ENCODE peak calls at places on chromosome X, in four cellular contexts. One of them, this sample, is unnamed.

GRCh38 chrX:48913605-48914366 is 2.3 kb upstream of the SLC35A2 start:
- DNase-seq in neuronal stem cell: no peak
- DNase-seq in heart left ventricle: no peak
- DNase-seq in CD4-positive, CD25-positive, alpha-beta regulatory T cell: peak; percentile 21
- DNase-seq in this sample: no peak

GRCh38 chrX:150086371-150086770 is 148.1 kb upstream of the EOLA2 start:
- DNase-seq in neuronal stem cell: no peak
- DNase-seq in heart left ventricle: no peak
- DNase-seq in CD4-positive, CD25-positive, alpha-beta regulatory T cell: no peak
- DNase-seq in this sample: no peak

GRCh38 chrX:38991656-38992558 is 190.6 kb downstream of the MID1IP1 start:
- DNase-seq in neuronal stem cell: no peak
- DNase-seq in heart left ventricle: no peak
- DNase-seq in CD4-positive, CD25-positive, alpha-beta regulatory T cell: no peak
- DNase-seq in this sample: no peak

GRCh38 chrX:30735839-30736238 is 82.6 kb downstream of the GK start:
- DNase-seq in neuronal stem cell: peak; percentile 41
- DNase-seq in heart left ventricle: no peak
- DNase-seq in CD4-positive, CD25-positive, alpha-beta regulatory T cell: peak; percentile 81
- DNase-seq in this sample: no peak

GRCh38 chrX:119757979-119758681 is at the start of gene SOWAHD:
- DNase-seq in neuronal stem cell: no peak
- DNase-seq in heart left ventricle: no peak
- DNase-seq in CD4-positive, CD25-positive, alpha-beta regulatory T cell: peak; percentile 20
- DNase-seq in this sample: peak; percentile 69

GRCh38 chrX:63761639-63762038 is 23.4 kb downstream of the ARHGEF9 start:
- DNase-seq in neuronal stem cell: no peak
- DNase-seq in heart left ventricle: no peak
- DNase-seq in CD4-positive, CD25-positive, alpha-beta regulatory T cell: peak; percentile 29
- DNase-seq in this sample: no peak

GRCh38 chrX:143754183-143754582 is 33.6 kb upstream of the SPANXN2 start:
- DNase-seq in neuronal stem cell: no peak
- DNase-seq in heart left ventricle: no peak
- DNase-seq in CD4-positive, CD25-positive, alpha-beta regulatory T cell: no peak
- DNase-seq in this sample: no peak

GRCh38 chrX:149491812-149492211 is 13.3 kb downstream of the IDS start:
- DNase-seq in neuronal stem cell: no peak
- DNase-seq in heart left ventricle: no peak
- DNase-seq in CD4-positive, CD25-positive, alpha-beta regulatory T cell: no peak
- DNase-seq in this sample: no peak

GRCh38 chrX:65635371-65635770 is 32.1 kb upstream of the MSN start:
- DNase-seq in neuronal stem cell: no peak
- DNase-seq in heart left ventricle: peak; percentile 36
- DNase-seq in CD4-positive, CD25-positive, alpha-beta regulatory T cell: no peak
- DNase-seq in this sample: peak; percentile 66

GRCh38 chrX:153944140-153944799 is at the start of gene RENBP:
- DNase-seq in neuronal stem cell: no peak
- DNase-seq in heart left ventricle: peak; percentile 63
- DNase-seq in CD4-positive, CD25-positive, alpha-beta regulatory T cell: peak; percentile 62
- DNase-seq in this sample: peak; percentile 68

GRCh38 chrX:119453202-119453601 is 15.0 kb upstream of the SLC25A5 start:
- DNase-seq in neuronal stem cell: no peak
- DNase-seq in heart left ventricle: no peak
- DNase-seq in CD4-positive, CD25-positive, alpha-beta regulatory T cell: no peak
- DNase-seq in this sample: no peak

GRCh38 chrX:69293776-69294601 is 128.7 kb upstream of the PJA1 start:
- DNase-seq in neuronal stem cell: no peak
- DNase-seq in heart left ventricle: no peak
- DNase-seq in CD4-positive, CD25-positive, alpha-beta regulatory T cell: no peak
- DNase-seq in this sample: no peak

GRCh38 chrX:132855760-132856341 is 102.6 kb downstream of the HS6ST2 start:
- DNase-seq in neuronal stem cell: no peak
- DNase-seq in heart left ventricle: no peak
- DNase-seq in CD4-positive, CD25-positive, alpha-beta regulatory T cell: peak; percentile 23
- DNase-seq in this sample: no peak

GRCh38 chrX:150899191-150899757 is 806 bp upstream of the CD99L2 start:
- DNase-seq in neuronal stem cell: no peak
- DNase-seq in heart left ventricle: peak; percentile 39
- DNase-seq in CD4-positive, CD25-positive, alpha-beta regulatory T cell: peak; percentile 62
- DNase-seq in this sample: peak; percentile 65

GRCh38 chrX:4239650-4240540 is 526.4 kb upstream of the PRKX start:
- DNase-seq in neuronal stem cell: no peak
- DNase-seq in heart left ventricle: no peak
- DNase-seq in CD4-positive, CD25-positive, alpha-beta regulatory T cell: peak; percentile 5
- DNase-seq in this sample: no peak

GRCh38 chrX:28591542-28591941 is 4.3 kb downstream of the IL1RAPL1 start:
- DNase-seq in neuronal stem cell: no peak
- DNase-seq in heart left ventricle: no peak
- DNase-seq in CD4-positive, CD25-positive, alpha-beta regulatory T cell: no peak
- DNase-seq in this sample: no peak

GRCh38 chrX:79415056-79415455 is 47.9 kb upstream of the ITM2A start:
- DNase-seq in neuronal stem cell: no peak
- DNase-seq in heart left ventricle: no peak
- DNase-seq in CD4-positive, CD25-positive, alpha-beta regulatory T cell: no peak
- DNase-seq in this sample: no peak

GRCh38 chrX:10296581-10296980 is 139.8 kb downstream of the CLCN4 start:
- DNase-seq in neuronal stem cell: no peak
- DNase-seq in heart left ventricle: no peak
- DNase-seq in CD4-positive, CD25-positive, alpha-beta regulatory T cell: no peak
- DNase-seq in this sample: no peak

GRCh38 chrX:57083143-57083542 is 38.2 kb downstream of the SPIN2B start:
- DNase-seq in neuronal stem cell: no peak
- DNase-seq in heart left ventricle: no peak
- DNase-seq in CD4-positive, CD25-positive, alpha-beta regulatory T cell: no peak
- DNase-seq in this sample: no peak

GRCh38 chrX:44945736-44946135 is 72.7 kb downstream of the KDM6A start:
- DNase-seq in neuronal stem cell: no peak
- DNase-seq in heart left ventricle: no peak
- DNase-seq in CD4-positive, CD25-positive, alpha-beta regulatory T cell: peak; percentile 28
- DNase-seq in this sample: no peak

GRCh38 chrX:154458954-154459829 is 1.1 kb downstream of the PLXNA3 start:
- DNase-seq in neuronal stem cell: no peak
- DNase-seq in heart left ventricle: peak; percentile 55
- DNase-seq in CD4-positive, CD25-positive, alpha-beta regulatory T cell: peak; percentile 41
- DNase-seq in this sample: peak; percentile 41

GRCh38 chrX:141133272-141133671 is 43.7 kb downstream of the LDOC1 start:
- DNase-seq in neuronal stem cell: no peak
- DNase-seq in heart left ventricle: no peak
- DNase-seq in CD4-positive, CD25-positive, alpha-beta regulatory T cell: no peak
- DNase-seq in this sample: no peak

GRCh38 chrX:42119076-42119475 is 195.7 kb upstream of the CASK start:
- DNase-seq in neuronal stem cell: no peak
- DNase-seq in heart left ventricle: no peak
- DNase-seq in CD4-positive, CD25-positive, alpha-beta regulatory T cell: no peak
- DNase-seq in this sample: no peak

GRCh38 chrX:57900961-57901360 is 9.3 kb downstream of the ZXDA start:
- DNase-seq in neuronal stem cell: no peak
- DNase-seq in heart left ventricle: no peak
- DNase-seq in CD4-positive, CD25-positive, alpha-beta regulatory T cell: no peak
- DNase-seq in this sample: no peak

GRCh38 chrX:55489315-55490009 is at the start of gene USP51:
- DNase-seq in neuronal stem cell: peak; percentile 42
- DNase-seq in heart left ventricle: peak; percentile 42
- DNase-seq in CD4-positive, CD25-positive, alpha-beta regulatory T cell: peak; percentile 15
- DNase-seq in this sample: peak; percentile 67

GRCh38 chrX:2917767-2918166 is 11.4 kb downstream of the ARSD start:
- DNase-seq in neuronal stem cell: no peak
- DNase-seq in heart left ventricle: no peak
- DNase-seq in CD4-positive, CD25-positive, alpha-beta regulatory T cell: no peak
- DNase-seq in this sample: no peak

GRCh38 chrX:132954323-132954722 is 4.1 kb downstream of the HS6ST2 start:
- DNase-seq in neuronal stem cell: no peak
- DNase-seq in heart left ventricle: no peak
- DNase-seq in CD4-positive, CD25-positive, alpha-beta regulatory T cell: no peak
- DNase-seq in this sample: no peak

GRCh38 chrX:30865020-30865419 is 24.0 kb downstream of the TAB3 start:
- DNase-seq in neuronal stem cell: no peak
- DNase-seq in heart left ventricle: no peak
- DNase-seq in CD4-positive, CD25-positive, alpha-beta regulatory T cell: peak; percentile 9
- DNase-seq in this sample: no peak

GRCh38 chrX:10630320-10630719 is 9.9 kb upstream of the MID1 start:
- DNase-seq in neuronal stem cell: no peak
- DNase-seq in heart left ventricle: no peak
- DNase-seq in CD4-positive, CD25-positive, alpha-beta regulatory T cell: no peak
- DNase-seq in this sample: no peak

GRCh38 chrX:119481218-119481875 is 13.1 kb downstream of the SLC25A5 start:
- DNase-seq in neuronal stem cell: no peak
- DNase-seq in heart left ventricle: peak; percentile 40
- DNase-seq in CD4-positive, CD25-positive, alpha-beta regulatory T cell: no peak
- DNase-seq in this sample: no peak

GRCh38 chrX:29661290-29661689 is 554.1 kb upstream of the MAGEB2 start:
- DNase-seq in neuronal stem cell: no peak
- DNase-seq in heart left ventricle: no peak
- DNase-seq in CD4-positive, CD25-positive, alpha-beta regulatory T cell: no peak
- DNase-seq in this sample: no peak

GRCh38 chrX:72371405-72371804 is 65.7 kb upstream of the CITED1 start:
- DNase-seq in neuronal stem cell: no peak
- DNase-seq in heart left ventricle: no peak
- DNase-seq in CD4-positive, CD25-positive, alpha-beta regulatory T cell: no peak
- DNase-seq in this sample: no peak

GRCh38 chrX:154457491-154458115 is 478 bp upstream of the PLXNA3 start:
- DNase-seq in neuronal stem cell: no peak
- DNase-seq in heart left ventricle: no peak
- DNase-seq in CD4-positive, CD25-positive, alpha-beta regulatory T cell: peak; percentile 71
- DNase-seq in this sample: no peak

GRCh38 chrX:145825896-145826295 is 8.3 kb downstream of the SLITRK2 start:
- DNase-seq in neuronal stem cell: no peak
- DNase-seq in heart left ventricle: no peak
- DNase-seq in CD4-positive, CD25-positive, alpha-beta regulatory T cell: peak; percentile 1
- DNase-seq in this sample: no peak

GRCh38 chrX:20330545-20330944 is 63.8 kb upstream of the RPS6KA3 start:
- DNase-seq in neuronal stem cell: no peak
- DNase-seq in heart left ventricle: no peak
- DNase-seq in CD4-positive, CD25-positive, alpha-beta regulatory T cell: no peak
- DNase-seq in this sample: no peak

GRCh38 chrX:121958886-121959285 is 911.5 kb downstream of the GLUD2 start:
- DNase-seq in neuronal stem cell: no peak
- DNase-seq in heart left ventricle: no peak
- DNase-seq in CD4-positive, CD25-positive, alpha-beta regulatory T cell: no peak
- DNase-seq in this sample: no peak

GRCh38 chrX:44898411-44899221 is 25.6 kb downstream of the KDM6A start:
- DNase-seq in neuronal stem cell: no peak
- DNase-seq in heart left ventricle: no peak
- DNase-seq in CD4-positive, CD25-positive, alpha-beta regulatory T cell: peak; percentile 42
- DNase-seq in this sample: no peak

GRCh38 chrX:69095260-69095659 is 70.0 kb downstream of the PJA1 start:
- DNase-seq in neuronal stem cell: no peak
- DNase-seq in heart left ventricle: no peak
- DNase-seq in CD4-positive, CD25-positive, alpha-beta regulatory T cell: no peak
- DNase-seq in this sample: no peak

GRCh38 chrX:123083924-123084323 is 100.2 kb upstream of the GRIA3 start:
- DNase-seq in neuronal stem cell: no peak
- DNase-seq in heart left ventricle: no peak
- DNase-seq in CD4-positive, CD25-positive, alpha-beta regulatory T cell: no peak
- DNase-seq in this sample: no peak

GRCh38 chrX:151505796-151506195 is 57.7 kb upstream of the PASD1 start:
- DNase-seq in neuronal stem cell: no peak
- DNase-seq in heart left ventricle: peak; percentile 28
- DNase-seq in CD4-positive, CD25-positive, alpha-beta regulatory T cell: peak; percentile 29
- DNase-seq in this sample: no peak

GRCh38 chrX:107440187-107440586 is 9.3 kb upstream of the FRMPD3 start:
- DNase-seq in neuronal stem cell: no peak
- DNase-seq in heart left ventricle: no peak
- DNase-seq in CD4-positive, CD25-positive, alpha-beta regulatory T cell: no peak
- DNase-seq in this sample: no peak
- H3K4me1 ChIP-seq in neuronal stem cell: no peaks in the 10 kb centered on the region
- H3K4me1 ChIP-seq in heart left ventricle: no peaks in the 10 kb centered on the region
- H3K4me1 ChIP-seq in CD4-positive, CD25-positive, alpha-beta regulatory T cell: no peaks in the 10 kb centered on the region
- H3K4me1 ChIP-seq in this sample: no peaks in the 10 kb centered on the region

DNA sequence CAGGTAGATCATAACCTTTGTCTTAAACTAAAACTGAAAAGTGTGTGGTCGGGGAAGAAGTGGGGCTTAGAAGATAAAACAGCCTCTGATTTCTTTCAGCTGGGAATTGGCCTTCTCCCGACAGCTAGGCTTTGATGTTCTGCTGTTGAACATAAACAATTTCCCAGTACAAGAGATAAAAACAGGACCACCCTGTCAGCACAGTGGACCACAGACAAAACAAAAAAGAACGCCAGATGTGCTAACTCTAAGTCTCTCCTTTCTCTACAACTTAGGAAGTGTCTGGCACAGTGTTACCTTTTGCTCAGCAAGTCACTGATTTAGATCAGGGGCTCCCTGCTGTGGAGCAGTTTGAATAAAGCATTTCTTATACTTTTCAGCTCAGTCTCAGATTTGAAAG is 87.5 kb upstream of the UXT start:
- DNase-seq in neuronal stem cell: no peak
- DNase-seq in heart left ventricle: no peak
- DNase-seq in CD4-positive, CD25-positive, alpha-beta regulatory T cell: no peak
- DNase-seq in this sample: no peak
- H3K9me3 ChIP-seq in neuronal stem cell: no peaks in the 10 kb centered on the region
- H3K9me3 ChIP-seq in heart left ventricle: no peaks in the 10 kb centered on the region
- H3K9me3 ChIP-seq in CD4-positive, CD25-positive, alpha-beta regulatory T cell: no peaks in the 10 kb centered on the region
- H3K9me3 ChIP-seq in this sample: no peaks in the 10 kb centered on the region

GRCh38 chrX:33434256-33435092 is 223.1 kb upstream of the DMD start:
- DNase-seq in neuronal stem cell: peak; percentile 57
- DNase-seq in heart left ventricle: no peak
- DNase-seq in CD4-positive, CD25-positive, alpha-beta regulatory T cell: peak; percentile 54
- DNase-seq in this sample: peak; percentile 64
- H3K27me3 ChIP-seq in neuronal stem cell: no peaks in the 10 kb centered on the region
- H3K27me3 ChIP-seq in heart left ventricle: no peaks in the 10 kb centered on the region
- H3K27me3 ChIP-seq in CD4-positive, CD25-positive, alpha-beta regulatory T cell: no peaks in the 10 kb centered on the region
- H3K27me3 ChIP-seq in this sample: no peaks in the 10 kb centered on the region

DNA sequence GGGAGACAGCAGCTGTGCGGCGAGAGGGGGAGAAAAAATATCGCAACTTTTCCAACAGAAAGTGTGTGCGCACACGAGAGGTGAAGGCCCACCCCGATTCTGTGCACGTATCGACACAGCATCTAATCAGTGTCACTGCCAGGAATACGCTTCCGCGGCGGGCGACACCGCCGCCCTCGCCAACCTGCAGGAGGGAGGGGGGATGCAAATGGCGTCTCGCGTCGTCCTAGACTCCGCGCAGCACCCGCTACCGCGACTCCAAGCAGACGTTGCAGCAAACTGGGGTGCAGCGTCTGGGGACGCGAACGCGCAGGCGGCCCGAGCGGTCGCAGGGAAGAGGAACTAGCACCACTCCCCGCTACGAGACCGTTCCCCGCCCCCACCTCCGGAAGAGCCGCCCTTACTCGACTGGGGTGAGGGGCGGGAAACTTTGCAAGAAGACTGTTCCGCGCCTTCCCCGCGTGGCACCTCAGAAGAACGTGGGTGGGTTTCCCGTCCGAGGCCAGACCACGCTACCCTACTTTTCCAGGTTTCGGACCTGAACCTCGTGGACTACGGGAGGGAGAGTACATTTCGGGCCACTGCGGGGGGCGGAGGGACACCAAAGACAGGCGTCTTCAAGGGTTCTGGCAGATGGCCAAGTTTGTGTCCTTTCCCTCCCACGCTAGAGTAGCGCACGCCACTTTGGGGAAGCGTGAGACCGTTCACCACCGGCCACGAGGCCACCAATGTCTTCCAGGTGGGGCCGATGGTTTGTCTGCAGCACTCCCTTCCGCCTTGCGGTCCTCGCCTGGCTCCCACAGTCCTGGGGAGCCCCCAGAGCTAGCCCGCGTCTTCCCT is 77.9 kb upstream of the BCOR start:
- DNase-seq in neuronal stem cell: no peak
- DNase-seq in heart left ventricle: peak; percentile 80
- DNase-seq in CD4-positive, CD25-positive, alpha-beta regulatory T cell: peak; percentile 93
- DNase-seq in this sample: peak; percentile 87
- H3K4me1 ChIP-seq in neuronal stem cell: peaks cover 2% of the 10 kb centered on the region
- H3K4me1 ChIP-seq in heart left ventricle: no peaks in the 10 kb centered on the region
- H3K4me1 ChIP-seq in CD4-positive, CD25-positive, alpha-beta regulatory T cell: peaks cover 36% of the 10 kb centered on the region
- H3K4me1 ChIP-seq in this sample: no peaks in the 10 kb centered on the region

GRCh38 chrX:97844161-97844560 is 960.5 kb downstream of the RPA4 start:
- DNase-seq in neuronal stem cell: no peak
- DNase-seq in heart left ventricle: no peak
- DNase-seq in CD4-positive, CD25-positive, alpha-beta regulatory T cell: no peak
- DNase-seq in this sample: no peak
- H3K9me3 ChIP-seq in neuronal stem cell: peaks cover 2% of the 10 kb centered on the region
- H3K9me3 ChIP-seq in heart left ventricle: no peaks in the 10 kb centered on the region
- H3K9me3 ChIP-seq in CD4-positive, CD25-positive, alpha-beta regulatory T cell: no peaks in the 10 kb centered on the region
- H3K9me3 ChIP-seq in this sample: no peaks in the 10 kb centered on the region